ENCODE peak calls at places on chromosome 12, in six cellular contexts. U, F, A, C, G and D are unnamed samples.

GRCh38 chr12:60195483-60195882 is 599.7 kb downstream of the SLC16A7 start:
- DNase-seq in G (no peak), C (no peak), U (no peak), A (no peak), F (no peak), D (no peak)

GRCh38 chr12:15155271-15155670 is 65.9 kb downstream of the RERG start:
- DNase-seq in G (no peak), F (peak; percentile 35), A (no peak), C (no peak), U (no peak), D (no peak)

GRCh38 chr12:88578274-88578673 is 2.0 kb downstream of the KITLG start:
- DNase-seq in A (no peak), U (no peak), C (no peak), G (no peak), F (no peak), D (no peak)

GRCh38 chr12:98354520-98354919 is 160.9 kb upstream of the TMPO start:
- DNase-seq in A (no peak), C (no peak), G (no peak), F (no peak), U (no peak), D (no peak)

GRCh38 chr12:50925342-50925651 is 27.0 kb upstream of the HIGD1C start:
- DNase-seq in C (no peak), U (no peak), A (no peak), G (peak; percentile 45), F (no peak), D (no peak)

GRCh38 chr12:9701380-9702154 is 31.3 kb downstream of the CLECL1 start:
- DNase-seq in C (no peak), A (no peak), U (no peak), F (no peak), G (no peak), D (no peak)

GRCh38 chr12:66693901-66694513 is 15.1 kb upstream of the GRIP1 start:
- DNase-seq in C (peak; percentile 69), G (peak; percentile 24), F (no peak), A (peak; percentile 77), U (peak; percentile 8), D (peak; percentile 43)

GRCh38 chr12:78036889-78037288 is 206.2 kb downstream of the NAV3 start:
- DNase-seq in G (no peak), U (no peak), A (no peak), F (no peak), C (no peak), D (no peak)

GRCh38 chr12:116916122-116916521 is 5.4 kb downstream of the FBXW8 start:
- DNase-seq in C (peak; percentile 60), G (no peak), F (no peak), A (no peak), U (no peak), D (no peak)

GRCh38 chr12:29889737-29890136 is 106.0 kb upstream of the TMTC1 start:
- DNase-seq in A (peak; percentile 64), F (no peak), G (peak; percentile 41), U (no peak), C (peak; percentile 32), D (peak; percentile 1)

GRCh38 chr12:119167904-119168303 is 10.8 kb upstream of the HSPB8 start:
- DNase-seq in A (no peak), F (no peak), U (no peak), G (no peak), C (no peak), D (no peak)

GRCh38 chr12:120181991-120182631 is 12.4 kb downstream of the GCN1 start:
- DNase-seq in F (peak; percentile 57), C (peak; percentile 74), U (no peak), G (no peak), A (no peak), D (peak; percentile 22)

GRCh38 chr12:76611533-76611932 is 52.0 kb upstream of the OSBPL8 start:
- DNase-seq in G (no peak), F (no peak), U (peak; percentile 95), A (no peak), C (peak; percentile 93), D (no peak)

GRCh38 chr12:124993568-124994434 is at the start of gene BRI3BP:
- DNase-seq in G (peak; percentile 81), F (no peak), C (peak; percentile 37), U (no peak), A (peak; percentile 75), D (no peak)

GRCh38 chr12:111792155-111792876 is 25.6 kb downstream of the ALDH2 start:
- DNase-seq in U (no peak), G (peak; percentile 68), C (peak; percentile 41), A (no peak), F (no peak), D (no peak)

GRCh38 chr12:110917961-110918360 is 2.4 kb downstream of the MYL2 start:
- DNase-seq in U (no peak), F (no peak), G (no peak), A (no peak), C (no peak), D (no peak)

GRCh38 chr12:9869307-9870161 is at the start of gene CLEC2B:
- DNase-seq in G (no peak), C (peak; percentile 85), F (no peak), U (peak; percentile 81), A (no peak), D (peak; percentile 13)

GRCh38 chr12:8949525-8950286 is at the start of gene M6PR:
- DNase-seq in A (peak; percentile 97), U (peak; percentile 78), C (peak; percentile 92), G (peak; percentile 94), F (peak; percentile 89), D (peak; percentile 71)

GRCh38 chr12:122394626-122395194 is 27.8 kb downstream of the CLIP1 start:
- DNase-seq in G (no peak), U (no peak), A (no peak), F (no peak), C (no peak), D (no peak)

GRCh38 chr12:107847830-107848229 is 73.3 kb downstream of the ASCL4 start:
- DNase-seq in C (no peak), G (no peak), A (no peak), F (no peak), U (no peak), D (peak; percentile 31)

GRCh38 chr12:5548152-5548933 is 116.4 kb downstream of the NTF3 start:
- DNase-seq in A (no peak), G (peak; percentile 32), F (no peak), C (no peak), U (no peak), D (no peak)

GRCh38 chr12:103632554-103633216 is 45.6 kb downstream of the STAB2 start:
- DNase-seq in C (peak; percentile 33), G (peak; percentile 80), F (peak; percentile 19), A (peak; percentile 78), U (no peak), D (no peak)

GRCh38 chr12:113129664-113130456 is 5.7 kb downstream of the RASAL1 start:
- DNase-seq in A (no peak), U (no peak), F (no peak), C (no peak), G (no peak), D (no peak)

GRCh38 chr12:48142818-48143674 is 14.3 kb downstream of the ASB8 start:
- DNase-seq in F (no peak), G (no peak), U (no peak), A (no peak), C (no peak), D (no peak)

GRCh38 chr12:55499810-55500252 is 7.7 kb downstream of the OR6C68 start:
- DNase-seq in G (peak; percentile 34), C (no peak), U (no peak), A (peak; percentile 35), F (no peak), D (no peak)

DNA sequence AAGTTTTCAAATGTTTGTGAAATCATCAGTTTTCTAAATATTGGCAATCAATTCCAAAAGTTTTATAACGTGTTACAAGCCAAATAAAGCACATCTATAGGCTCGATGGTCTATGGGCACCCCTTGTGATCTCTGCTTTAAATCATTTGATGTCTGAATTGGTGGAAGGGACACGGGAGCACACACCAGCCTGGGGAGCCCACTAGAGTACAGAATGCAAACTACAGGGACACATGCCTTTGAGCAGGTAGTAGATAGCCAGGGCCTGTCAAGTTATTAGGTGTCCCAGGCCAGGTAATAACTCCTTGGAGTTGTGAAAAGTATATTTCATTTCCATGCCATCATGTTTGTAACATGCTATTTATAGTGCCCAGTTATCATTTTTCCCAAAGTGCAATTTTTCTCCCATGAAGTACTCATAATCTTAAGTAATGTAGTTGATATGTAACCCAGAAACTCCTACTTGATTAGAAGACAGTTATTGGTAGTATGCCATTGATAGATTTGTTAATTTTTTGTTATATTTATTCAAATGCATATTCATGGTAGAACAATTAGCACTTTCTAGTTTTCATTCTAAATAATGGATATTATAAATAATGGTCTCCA is 97.0 kb upstream of the FGD4 start:
- DNase-seq in F (no peak), U (no peak), C (no peak), G (no peak), A (peak; percentile 60), D (no peak)
- TF ChIP-seq CTCF in F (no peak), U (peak; percentile 47), C (peak; percentile 35), G (peak; percentile 42), A (peak; percentile 37), D (peak; percentile 55)

GRCh38 chr12:4118601-4119156 is 154.9 kb upstream of the CCND2 start:
- DNase-seq in F (no peak), C (no peak), G (peak; percentile 19), A (no peak), U (no peak), D (no peak)
- H3K4me3 ChIP-seq in F (no peak overlapping the region), C (no peak overlapping the region), G (no peak overlapping the region), A (no peak overlapping the region), U (no peak overlapping the region), D (no peak overlapping the region)

DNA sequence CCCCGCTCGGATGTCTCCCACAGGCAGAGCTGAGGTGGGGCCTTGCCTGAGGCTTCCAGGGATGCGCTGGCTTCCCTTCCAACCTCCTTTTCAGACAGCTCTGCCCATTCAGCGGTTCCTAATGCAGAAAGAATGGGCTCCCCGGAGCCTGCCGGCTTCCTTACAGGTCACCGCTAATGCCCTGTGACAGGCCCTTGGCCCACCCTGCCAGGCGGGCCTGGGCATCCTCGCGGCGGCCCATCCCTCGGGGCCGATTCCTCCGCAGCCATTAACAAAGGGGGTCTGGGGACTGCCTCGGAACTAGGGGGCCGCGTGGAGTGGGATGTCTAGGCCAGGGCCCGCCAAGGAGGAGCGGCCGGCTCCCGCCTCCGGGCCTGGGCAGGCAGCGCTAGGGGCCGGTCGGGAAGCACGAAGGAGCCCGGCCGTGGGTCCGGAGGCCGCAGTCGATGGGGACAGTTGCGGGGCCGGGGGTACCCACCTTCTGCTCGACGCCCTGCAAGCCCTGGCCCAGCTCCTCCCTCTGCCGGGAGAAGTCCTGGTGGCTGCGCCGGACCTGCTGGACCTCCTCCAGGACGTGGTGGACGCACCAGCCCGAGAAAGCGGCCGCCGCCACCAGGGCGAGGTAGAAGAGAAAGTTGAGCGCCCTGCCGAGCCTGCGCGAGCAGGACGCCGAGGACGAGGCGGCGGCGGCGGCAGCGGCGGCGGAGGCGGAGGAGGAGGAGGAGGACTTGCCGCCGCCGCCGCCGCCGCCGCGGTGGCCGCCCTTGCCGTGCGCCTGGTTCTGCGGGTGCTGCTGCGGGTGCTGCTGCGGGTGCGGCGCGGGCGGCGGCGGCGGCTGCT is 709 bp downstream of the CKAP4 start:
- DNase-seq in C (peak; percentile 61), F (peak; percentile 44), A (peak; percentile 77), G (peak; percentile 43), U (no peak), D (no peak)
- TF ChIP-seq CTCF in C (no peak), F (peak; percentile 8), A (no peak), G (no peak), U (peak; percentile 7), D (peak; percentile 4)

DNA sequence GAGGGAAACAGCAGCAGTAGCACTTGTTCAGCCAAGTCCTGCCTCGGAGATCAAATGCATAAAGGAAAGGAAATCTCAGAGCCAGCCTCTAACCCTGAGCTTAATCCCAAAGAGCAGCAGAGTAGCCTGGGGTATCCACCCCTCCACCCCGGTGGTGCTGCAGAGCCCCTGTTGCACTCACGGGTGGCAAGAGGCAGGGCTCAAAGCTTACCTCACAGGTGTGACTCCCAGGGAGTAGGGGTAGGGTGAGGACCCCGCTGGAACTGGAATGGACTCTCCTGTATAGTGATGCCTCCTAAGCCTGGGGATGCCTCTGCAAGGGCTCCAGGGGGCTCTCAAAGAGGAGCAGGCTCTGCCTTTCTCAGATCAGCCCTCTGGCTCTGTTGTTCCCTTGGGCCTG is 211.1 kb downstream of the CACNA1C start:
- DNase-seq in U (no peak), C (no peak), F (no peak), A (no peak), G (no peak), D (no peak)
- H3K4me3 ChIP-seq in U (no peak overlapping the region), C (no peak overlapping the region), F (no peak overlapping the region), A (no peak overlapping the region), G (no peak overlapping the region), D (no peak overlapping the region)